ENCODE peak calls at places on chromosomes 7 and 10, in eight cellular contexts. R is activated CD8-positive, alpha-beta memory T cell treated with anti-CD3 and anti-CD28 coated beads for 4 hours; O is KBM-7; A is GF-D8; I is hypothalamus; N is HL-60; M is AG08396; H is Right ventricle myocardium inferior. W is an unnamed sample.

GRCh38 chr7:48638041-48638440 is 286.3 kb upstream of the CDC14C start:
- DNase-seq in H (no peak), A (no peak), I (no peak), N (no peak), M (no peak), O (no peak), R (no peak), W (no peak)

GRCh38 chr7:151710121-151710640 is 166.7 kb downstream of the PRKAG2 start:
- DNase-seq in I (no peak), A (no peak), R (no peak), M (no peak), O (no peak), N (no peak), H (peak), W (no peak)

GRCh38 chr10:9545073-9545472 is 1472.6 kb upstream of the CELF2 start:
- DNase-seq in H (no peak), O (no peak), N (no peak), R (no peak), A (no peak), I (no peak), M (no peak), W (no peak)

GRCh38 chr10:75049316-75050285 is 61.9 kb upstream of the SAMD8 start:
- DNase-seq in M (no peak), O (peak), A (no peak), R (no peak), H (no peak), N (peak), I (no peak), W (no peak)

GRCh38 chr7:129665013-129665401 is 53.5 kb downstream of the NRF1 start:
- DNase-seq in M (peak), H (no peak), N (peak), A (no peak), I (no peak), O (peak), R (no peak), W (peak)

GRCh38 chr10:102644066-102644645 is at the start of gene TRIM8:
- DNase-seq in R (no peak), N (peak), H (peak), I (peak), A (no peak), O (peak), M (peak), W (no peak)

GRCh38 chr10:119450606-119451304 is 91.8 kb downstream of the RGS10 start:
- DNase-seq in H (no peak), N (no peak), I (no peak), O (no peak), R (no peak), A (no peak), M (peak), W (no peak)

GRCh38 chr10:124232686-124233545 is 139.5 kb upstream of the CHST15 start:
- DNase-seq in A (no peak), H (no peak), N (no peak), M (no peak), O (no peak), R (no peak), I (no peak), W (no peak)

GRCh38 chr7:112411186-112411795 is 39.0 kb upstream of the IFRD1 start:
- DNase-seq in O (no peak), M (peak), I (no peak), R (no peak), H (no peak), N (no peak), A (no peak), W (no peak)

GRCh38 chr10:100968037-100968736 is 1.1 kb upstream of the SEMA4G start:
- DNase-seq in I (no peak), M (no peak), A (no peak), H (no peak), R (no peak), O (peak), N (no peak), W (no peak)

GRCh38 chr7:124813962-124814798 is 48.6 kb upstream of the GPR37 start:
- DNase-seq in A (no peak), O (no peak), N (peak), R (no peak), M (no peak), I (no peak), H (no peak), W (peak)

GRCh38 chr7:137768371-137768770 is 78.4 kb downstream of the DGKI start:
- DNase-seq in I (no peak), M (no peak), N (no peak), A (no peak), H (no peak), O (no peak), R (no peak), W (no peak)

GRCh38 chr10:78215645-78216044 is 182.0 kb downstream of the RPS24 start:
- DNase-seq in H (peak), I (peak), A (no peak), R (no peak), O (peak), N (peak), M (peak), W (no peak)

GRCh38 chr10:116147162-116147906 is 125.7 kb downstream of the GFRA1 start:
- DNase-seq in I (no peak), H (no peak), R (no peak), A (no peak), N (no peak), O (peak), M (no peak), W (no peak)

GRCh38 chr7:102444961-102445673 is 11.7 kb downstream of the ORAI2 start:
- DNase-seq in A (no peak), O (no peak), H (no peak), R (no peak), M (no peak), I (no peak), N (no peak), W (no peak)

GRCh38 chr7:36601596-36601995 is 122.7 kb downstream of the AOAH start:
- DNase-seq in I (no peak), H (no peak), M (no peak), A (no peak), R (no peak), N (no peak), O (no peak), W (no peak)

GRCh38 chr7:70571403-70571911 is 560.5 kb upstream of the GALNT17 start:
- DNase-seq in I (no peak), O (no peak), M (no peak), R (no peak), A (no peak), H (no peak), N (no peak), W (no peak)

GRCh38 chr10:50431118-50431517 is 179.8 kb upstream of the ASAH2 start:
- DNase-seq in I (no peak), O (peak), A (no peak), M (no peak), N (no peak), R (no peak), H (no peak), W (no peak)

GRCh38 chr7:94228223-94228622 is 166.5 kb upstream of the COL1A2 start:
- DNase-seq in A (no peak), I (no peak), O (no peak), H (no peak), N (no peak), M (no peak), R (no peak), W (no peak)

GRCh38 chr7:135601182-135601581 is 43.5 kb downstream of the NUP205 start:
- DNase-seq in N (no peak), M (no peak), A (no peak), I (no peak), R (no peak), O (no peak), H (no peak), W (no peak)

GRCh38 chr7:108418941-108419340 is 37.3 kb downstream of the NRCAM start:
- DNase-seq in A (peak), N (peak), R (no peak), O (peak), H (no peak), M (no peak), I (no peak), W (no peak)

GRCh38 chr10:108452483-108453060 is 1288.1 kb upstream of the SORCS1 start:
- DNase-seq in A (no peak), N (no peak), H (no peak), M (no peak), O (no peak), R (no peak), I (no peak), W (no peak)